ENCODE peak calls at places on chromosome 9, in six cellular contexts. V is uterus; R is SK-N-SH; L is CD4-positive, alpha-beta T cell; E is left ventricle myocardium inferior; O is neural progenitor cell. C is an unnamed sample.

GRCh38 chr9:94853887-94854286 is 127.4 kb downstream of the AOPEP start:
- DNase-seq in O (no peak), R (no peak), V (no peak), E (no peak), L (no peak), C (no peak)

GRCh38 chr9:100472725-100473261 is at the start of gene TMEFF1:
- DNase-seq in R (peak; percentile 97), L (peak; percentile 48), O (peak; percentile 94), V (no peak), E (peak; percentile 23), C (no peak)

GRCh38 chr9:35666045-35666444 is 1.1 kb upstream of the ARHGEF39 start:
- DNase-seq in R (no peak), V (peak; percentile 26), L (no peak), O (no peak), E (no peak), C (no peak)

GRCh38 chr9:114621975-114622609 is 11.0 kb downstream of the TMEM268 start:
- DNase-seq in L (no peak), V (no peak), R (no peak), E (no peak), O (no peak), C (no peak)

GRCh38 chr9:92963831-92964606 is 16.7 kb downstream of the FGD3 start:
- DNase-seq in V (no peak), E (no peak), L (peak; percentile 80), R (no peak), O (no peak), C (no peak)

GRCh38 chr9:89450213-89450612 is 47.7 kb downstream of the SEMA4D start:
- DNase-seq in R (no peak), O (no peak), E (no peak), V (no peak), L (no peak), C (no peak)

GRCh38 chr9:98707158-98708102 is 1.3 kb downstream of the GABBR2 start:
- DNase-seq in R (peak; percentile 84), L (no peak), O (peak; percentile 94), V (no peak), E (peak; percentile 39), C (peak; percentile 29)

GRCh38 chr9:69202556-69202955 is 28.5 kb downstream of the TJP2 start:
- DNase-seq in E (no peak), R (no peak), O (no peak), L (no peak), V (no peak), C (no peak)

GRCh38 chr9:124941689-124942561 is 1.0 kb upstream of the GOLGA1 start:
- DNase-seq in L (peak; percentile 70), E (peak; percentile 47), R (peak; percentile 14), O (peak; percentile 62), V (peak; percentile 46), C (peak; percentile 42)

GRCh38 chr9:35869621-35870216 is 482 bp downstream of the OR13J1 start:
- DNase-seq in R (no peak), V (no peak), E (no peak), O (no peak), L (no peak), C (no peak)

GRCh38 chr9:135336722-135337490 is 142.7 kb upstream of the PPP1R26 start:
- DNase-seq in L (no peak), O (no peak), E (no peak), V (no peak), R (no peak), C (no peak)

GRCh38 chr9:130328349-130328801 is 62.8 kb downstream of the HMCN2 start:
- DNase-seq in L (no peak), V (peak; percentile 92), R (no peak), E (peak; percentile 42), O (no peak), C (peak; percentile 36)

GRCh38 chr9:136431782-136432350 is 7.8 kb downstream of the INPP5E start:
- DNase-seq in V (no peak), O (no peak), L (no peak), R (no peak), E (no peak), C (no peak)

GRCh38 chr9:16870606-16871357 is at the start of gene BNC2:
- DNase-seq in V (peak; percentile 64), E (peak; percentile 49), L (no peak), R (peak; percentile 84), O (peak; percentile 84), C (peak; percentile 24)

GRCh38 chr9:89463986-89464901 is 33.7 kb downstream of the SEMA4D start:
- DNase-seq in O (no peak), R (no peak), E (no peak), L (peak; percentile 75), V (no peak), C (no peak)

GRCh38 chr9:14063799-14064198 is 250.1 kb downstream of the NFIB start:
- DNase-seq in V (no peak), E (no peak), L (no peak), R (no peak), O (no peak), C (no peak)

GRCh38 chr9:127452481-127453092 is 1.3 kb downstream of the LRSAM1 start:
- DNase-seq in E (peak; percentile 76), R (peak; percentile 68), V (peak; percentile 53), O (no peak), L (no peak), C (peak; percentile 86)

GRCh38 chr9:116124472-116125040 is 29.0 kb upstream of the PAPPA start:
- DNase-seq in L (no peak), R (no peak), O (no peak), V (no peak), E (no peak), C (no peak)

GRCh38 chr9:36911037-36911436 is 123.0 kb downstream of the PAX5 start:
- DNase-seq in L (no peak), V (no peak), E (no peak), O (no peak), R (no peak), C (no peak)

GRCh38 chr9:136599811-136600660 is 54.2 kb upstream of the NOTCH1 start:
- DNase-seq in L (no peak), E (no peak), O (no peak), R (no peak), V (no peak), C (no peak)

GRCh38 chr9:20040991-20041606 is 252.3 kb upstream of the SLC24A2 start:
- DNase-seq in R (peak; percentile 30), V (no peak), L (no peak), E (no peak), O (no peak), C (no peak)

GRCh38 chr9:36772449-36773370 is 200.0 kb downstream of the MELK start:
- DNase-seq in V (no peak), E (no peak), L (no peak), O (peak; percentile 38), R (no peak), C (no peak)

GRCh38 chr9:116959775-116960174 is 272.7 kb downstream of the TRIM32 start:
- DNase-seq in V (no peak), E (no peak), R (peak; percentile 44), O (peak; percentile 90), L (no peak), C (no peak)

GRCh38 chr9:16147726-16148125 is 594.9 kb downstream of the CCDC171 start:
- DNase-seq in V (no peak), O (no peak), L (no peak), R (no peak), E (no peak), C (no peak)

GRCh38 chr9:104177003-104177611 is 83.0 kb downstream of the SMC2 start:
- DNase-seq in V (no peak), L (no peak), R (no peak), E (no peak), O (peak; percentile 8), C (no peak)

GRCh38 chr9:91117959-91118651 is 243.6 kb downstream of the AUH start:
- DNase-seq in V (peak; percentile 90), R (no peak), L (no peak), O (peak; percentile 48), E (peak; percentile 85), C (peak; percentile 87)

GRCh38 chr9:123286324-123286723 is 17.9 kb upstream of the STRBP start:
- DNase-seq in V (no peak), R (no peak), E (no peak), L (no peak), O (no peak), C (no peak)

GRCh38 chr9:6576930-6577329 is 68.6 kb downstream of the GLDC start:
- DNase-seq in E (no peak), O (no peak), L (no peak), V (no peak), R (no peak), C (no peak)

DNA sequence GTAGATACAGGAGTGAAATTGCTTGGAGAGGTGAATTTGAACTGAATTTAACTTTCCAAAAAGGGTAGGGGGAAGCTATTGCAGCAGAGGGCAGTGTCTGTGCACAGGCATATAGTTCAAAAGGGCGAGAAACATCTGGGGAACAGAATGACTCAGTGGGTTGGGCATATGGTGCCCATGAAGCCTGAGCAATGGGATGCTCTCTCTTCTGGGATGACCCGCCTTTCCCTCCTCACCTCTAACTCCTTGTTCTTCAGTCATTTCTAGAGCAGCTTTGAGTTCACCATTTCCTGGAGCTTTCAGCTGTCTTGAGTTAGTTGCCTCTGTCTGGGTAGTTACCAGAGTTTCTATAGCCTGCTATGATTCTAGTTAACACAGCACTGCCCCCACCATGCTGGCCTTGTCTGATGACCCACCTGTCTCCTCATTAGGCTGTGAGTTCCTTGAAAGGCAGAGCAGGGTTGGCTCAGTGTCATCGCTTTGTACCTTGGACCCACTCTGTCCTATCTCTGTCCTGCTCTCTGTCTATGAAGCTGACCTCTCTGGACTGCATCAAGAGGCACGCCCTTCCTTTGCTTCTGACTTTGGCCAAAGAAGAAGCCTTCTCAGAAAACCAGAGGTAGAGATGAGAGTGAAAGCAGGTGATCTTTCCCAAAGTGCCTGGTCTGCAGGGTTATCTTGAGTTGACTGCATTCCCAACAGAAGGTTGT is 299.6 kb upstream of the KLF4 start:
- DNase-seq in V (no peak), E (no peak), L (no peak), R (no peak), O (no peak), C (no peak)
- TF ChIP-seq CTCF in V (no peak), E (no peak), L (no peak), R (no peak), O (no peak), C (no peak)

DNA sequence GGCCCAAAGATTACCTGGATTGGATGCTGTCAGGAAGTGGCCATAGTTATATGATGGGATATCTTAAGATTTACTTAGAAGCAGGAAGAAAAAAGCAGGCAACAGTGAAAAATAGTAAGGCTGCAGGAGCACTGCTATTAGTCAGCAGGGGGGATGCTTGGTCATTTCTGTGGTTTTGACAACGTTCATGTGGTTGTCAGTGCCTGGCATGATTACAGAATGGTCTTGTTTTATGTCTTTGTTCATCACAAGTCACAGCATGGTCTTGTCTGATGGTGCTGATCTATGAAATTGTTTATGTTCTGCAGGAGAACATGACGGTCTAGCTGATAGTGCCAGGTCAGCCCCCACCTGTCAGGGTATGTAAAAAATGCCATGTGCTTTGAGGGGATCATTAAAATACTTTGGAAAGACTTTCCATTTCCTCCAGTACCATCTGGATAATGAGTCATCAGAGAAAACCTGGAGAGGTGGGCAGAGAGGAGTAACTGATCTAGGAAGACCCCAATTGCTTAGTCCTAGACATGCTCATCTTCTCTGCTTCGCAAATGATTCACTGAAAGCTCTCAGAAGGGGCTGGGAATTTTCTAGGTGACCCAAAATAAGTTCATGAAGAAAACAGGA is 48.5 kb downstream of the PLGRKT start:
- DNase-seq in R (no peak), E (no peak), O (no peak), V (no peak), L (no peak), C (no peak)
- H3K27ac ChIP-seq in R (no peak overlapping the region), E (no peak overlapping the region), O (no peak overlapping the region), V (no peak overlapping the region), L (no peak overlapping the region), C (no peak overlapping the region)

GRCh38 chr9:1100945-1101344 is 50.8 kb downstream of the DMRT2 start:
- DNase-seq in R (peak; percentile 6), V (no peak), O (no peak), E (peak; percentile 38), L (no peak), C (peak; percentile 41)
- TF ChIP-seq CTCF in R (peak; percentile 45), V (peak; percentile 16), O (no peak), E (peak; percentile 75), L (no peak), C (peak; percentile 69)

GRCh38 chr9:110408598-110408997 is 70.9 kb upstream of the TXNDC8 start:
- DNase-seq in E (no peak), R (no peak), L (no peak), O (no peak), V (no peak), C (no peak)
- H3K27ac ChIP-seq in E (no peak overlapping the region), R (no peak overlapping the region), L (no peak overlapping the region), O (no peak overlapping the region), V (no peak overlapping the region), C (no peak overlapping the region)